ENCODE peak calls at places on chromosomes 11 and 22, in seven cellular contexts. K, T, V, D, F, S and B are unnamed samples.

GRCh38 chr11:35088676-35089075 is 50.3 kb upstream of the CD44 start:
- DNase-seq in K (no peak), T (no peak), V (no peak), D (no peak), F (no peak), S (no peak), B (no peak)

GRCh38 chr11:70360211-70360610 is 38.1 kb upstream of the CTTN start:
- DNase-seq in T (no peak), K (no peak), D (no peak), F (no peak), V (no peak), S (no peak), B (no peak)

GRCh38 chr22:43883719-43884415 is 7.9 kb downstream of the PNPLA5 start:
- DNase-seq in F (no peak), V (no peak), T (no peak), D (no peak), S (no peak), K (no peak), B (no peak)

GRCh38 chr11:34680918-34681554 is 60.1 kb downstream of the EHF start:
- DNase-seq in T (no peak), F (peak), D (no peak), V (no peak), S (no peak), K (no peak), B (no peak)

GRCh38 chr11:35930466-35930865 is 13.4 kb upstream of the LDLRAD3 start:
- DNase-seq in F (no peak), D (no peak), V (no peak), T (no peak), K (no peak), S (no peak), B (no peak)

GRCh38 chr11:109197656-109198055 is 224.3 kb upstream of the C11orf87 start:
- DNase-seq in K (no peak), V (no peak), F (no peak), T (no peak), D (no peak), S (no peak), B (no peak)

GRCh38 chr11:1830500-1831223 is 4.1 kb upstream of the SYT8 start:
- DNase-seq in V (peak), T (no peak), D (peak), S (no peak), F (peak), K (no peak), B (no peak)

GRCh38 chr11:113615098-113615497 is 91.0 kb downstream of the TMPRSS5 start:
- DNase-seq in V (no peak), T (peak), K (no peak), S (no peak), D (no peak), F (no peak), B (no peak)

GRCh38 chr11:86140334-86140733 is 71.5 kb upstream of the PICALM start:
- DNase-seq in S (no peak), K (no peak), T (no peak), V (no peak), D (no peak), F (no peak), B (no peak)

GRCh38 chr22:17842386-17842785 is 68.1 kb upstream of the BID start:
- DNase-seq in V (no peak), K (peak), F (no peak), T (no peak), S (no peak), D (no peak), B (no peak)

GRCh38 chr11:117873828-117874125 is 2.7 kb downstream of the FXYD6 start:
- DNase-seq in S (no peak), F (no peak), K (no peak), V (no peak), T (no peak), D (no peak), B (no peak)

GRCh38 chr11:117426297-117426685 is 98.6 kb downstream of the CEP164 start:
- DNase-seq in K (peak), D (peak), T (peak), F (peak), S (no peak), V (peak), B (peak)

GRCh38 chr11:134756811-134757540 is 344.9 kb upstream of the B3GAT1 start:
- DNase-seq in T (no peak), D (no peak), K (no peak), S (no peak), F (no peak), V (no peak), B (no peak)

GRCh38 chr22:45772726-45773125 is 101.1 kb downstream of the ATXN10 start:
- DNase-seq in D (no peak), F (no peak), S (peak), V (no peak), T (no peak), K (no peak), B (no peak)

GRCh38 chr11:95682552-95682951 is 107.0 kb downstream of the FAM76B start:
- DNase-seq in K (no peak), V (no peak), S (no peak), F (no peak), T (no peak), D (no peak), B (no peak)

GRCh38 chr11:24064309-24064903 is 432.4 kb upstream of the LUZP2 start:
- DNase-seq in S (no peak), D (no peak), K (no peak), V (no peak), F (no peak), T (no peak), B (no peak)

GRCh38 chr11:74686792-74687191 is 44.4 kb downstream of the CHRDL2 start:
- DNase-seq in K (no peak), T (no peak), S (no peak), V (no peak), D (no peak), F (no peak), B (no peak)

GRCh38 chr11:81245791-81246190 is 1487.9 kb downstream of the FAM181B start:
- DNase-seq in V (no peak), F (no peak), D (no peak), T (no peak), S (no peak), K (no peak), B (no peak)

GRCh38 chr11:88501535-88501934 is 164.0 kb upstream of the CTSC start:
- DNase-seq in V (no peak), T (no peak), F (no peak), D (no peak), K (no peak), S (no peak), B (no peak)

GRCh38 chr11:74472030-74472429 is 4.7 kb upstream of the KCNE3 start:
- DNase-seq in T (no peak), D (no peak), S (no peak), F (no peak), V (no peak), K (no peak), B (no peak)

DNA sequence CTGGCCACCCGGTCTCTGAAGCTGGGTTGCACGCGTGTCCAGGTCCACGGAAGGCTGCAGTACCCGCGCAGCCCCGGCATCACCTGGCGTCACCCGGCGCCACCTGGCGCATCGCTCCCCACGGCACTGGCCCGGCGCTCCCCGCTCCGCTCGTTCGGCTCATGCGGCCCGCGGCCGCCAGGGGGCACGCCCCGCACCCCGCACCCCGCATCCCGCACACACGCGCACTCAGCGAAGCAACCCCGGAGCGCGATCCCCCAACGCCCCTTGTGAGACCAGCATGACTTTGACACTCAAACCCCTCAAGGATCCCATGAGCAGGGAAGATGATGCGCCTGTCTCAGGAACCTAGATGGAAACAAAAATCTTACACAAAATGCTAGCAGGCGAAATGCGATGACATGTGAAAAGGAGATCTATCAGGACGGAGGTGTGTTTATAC is 11.9 kb downstream of the B3GNT6 start:
- DNase-seq in F (no peak), D (peak), V (no peak), S (no peak), K (peak), T (peak), B (peak)
- TF ChIP-seq TAF1 in F (no peak), D (no peak), V (no peak), S (no peak), K (no peak), T (no peak), B (no peak)

GRCh38 chr11:18698341-18699268 is at the start of gene TMEM86A:
- DNase-seq in V (peak), K (peak), T (peak), S (no peak), D (peak), F (peak), B (no peak)
- TF ChIP-seq TAF1 in V (no peak), K (no peak), T (peak), S (no peak), D (peak), F (no peak), B (peak)

GRCh38 chr22:50600967-50601668 is 525 bp downstream of the MAPK8IP2 start:
- DNase-seq in K (no peak), T (no peak), V (no peak), S (no peak), D (peak), F (no peak), B (no peak)
- TF ChIP-seq TAF1 in K (no peak), T (no peak), V (no peak), S (no peak), D (no peak), F (no peak), B (no peak)

DNA sequence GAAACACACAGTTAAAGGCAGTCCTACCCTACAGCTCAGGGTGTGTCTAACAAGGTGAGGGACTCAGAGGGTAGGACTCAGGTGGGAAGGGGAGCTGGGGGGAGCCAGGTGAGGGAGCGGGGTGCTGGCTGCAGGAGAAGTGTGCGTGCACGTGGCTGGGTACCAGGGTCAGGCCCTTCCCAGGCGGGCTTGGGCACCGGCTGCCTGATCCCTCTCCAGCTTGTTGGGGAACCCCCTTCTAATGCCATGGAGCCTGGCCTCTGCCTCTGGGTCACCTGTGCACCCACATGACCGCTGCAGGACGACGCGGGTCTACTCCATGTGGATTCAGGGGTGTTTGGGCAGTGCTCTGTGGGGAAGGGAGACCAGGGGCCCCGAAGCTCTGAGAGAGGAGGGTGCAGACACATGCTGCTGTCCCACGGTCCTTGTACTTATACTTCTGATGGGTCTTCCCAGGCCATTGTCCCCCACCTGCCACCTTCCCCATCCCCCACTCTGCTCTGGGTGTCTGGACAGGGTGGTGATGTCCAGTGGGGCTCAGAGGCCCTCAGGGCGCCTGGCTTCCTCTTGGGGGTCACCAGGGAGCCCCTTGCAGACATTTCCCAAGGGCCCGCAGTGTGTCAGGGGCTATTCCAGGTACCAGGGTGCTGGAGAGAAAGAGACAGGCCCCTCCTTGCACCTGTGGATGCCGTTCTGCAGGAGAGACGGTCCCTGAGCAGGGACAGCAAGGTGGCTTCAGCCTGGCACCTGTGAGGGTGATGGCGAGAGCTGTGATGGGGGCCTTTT is 10.4 kb upstream of the MRGPRD start:
- DNase-seq in F (no peak), D (no peak), K (no peak), V (no peak), T (no peak), S (no peak), B (no peak)
- TF ChIP-seq TAF1 in F (no peak), D (no peak), K (no peak), V (no peak), T (no peak), S (no peak), B (no peak)

DNA sequence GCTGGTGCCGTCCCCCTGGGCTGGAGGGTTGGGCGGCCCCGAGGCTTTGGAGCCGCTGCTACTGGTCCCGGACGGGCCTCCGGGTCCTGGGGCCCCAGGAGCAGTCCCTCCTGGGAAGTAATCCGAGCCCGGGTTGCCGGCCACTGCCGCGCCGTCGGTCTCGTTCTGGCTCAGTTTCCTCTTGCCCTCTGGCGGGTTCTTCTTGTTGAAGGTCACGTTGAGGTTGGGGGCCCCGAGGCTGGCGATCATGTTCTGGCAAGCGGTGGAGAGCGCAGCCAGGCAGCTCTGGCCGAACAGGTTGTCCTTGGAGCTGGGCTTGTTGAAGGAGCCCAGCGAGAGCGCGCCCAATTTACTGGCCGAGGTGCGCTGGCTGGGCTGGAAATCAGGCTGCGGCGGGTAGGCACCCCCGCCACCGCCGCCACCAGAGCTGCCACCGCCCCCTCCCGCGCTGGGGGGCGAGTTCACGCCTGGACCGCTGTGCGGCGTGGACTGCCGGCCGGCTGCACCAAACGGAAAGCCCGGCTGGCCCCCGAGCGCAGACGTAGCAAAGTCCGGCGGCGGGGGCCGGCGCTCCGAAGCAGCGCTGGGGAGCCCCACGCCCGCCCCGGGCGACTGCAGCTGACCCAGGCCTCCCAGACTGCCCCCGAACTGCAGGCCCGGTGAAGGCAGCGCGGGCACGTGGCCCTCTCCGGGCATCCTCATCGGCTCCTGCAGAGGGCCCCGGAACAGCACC is 3.6 kb downstream of the MN1 start:
- DNase-seq in V (no peak), F (no peak), T (no peak), K (no peak), D (no peak), S (no peak), B (no peak)
- TF ChIP-seq TAF1 in V (no peak), F (no peak), T (no peak), K (no peak), D (no peak), S (no peak), B (no peak)

DNA sequence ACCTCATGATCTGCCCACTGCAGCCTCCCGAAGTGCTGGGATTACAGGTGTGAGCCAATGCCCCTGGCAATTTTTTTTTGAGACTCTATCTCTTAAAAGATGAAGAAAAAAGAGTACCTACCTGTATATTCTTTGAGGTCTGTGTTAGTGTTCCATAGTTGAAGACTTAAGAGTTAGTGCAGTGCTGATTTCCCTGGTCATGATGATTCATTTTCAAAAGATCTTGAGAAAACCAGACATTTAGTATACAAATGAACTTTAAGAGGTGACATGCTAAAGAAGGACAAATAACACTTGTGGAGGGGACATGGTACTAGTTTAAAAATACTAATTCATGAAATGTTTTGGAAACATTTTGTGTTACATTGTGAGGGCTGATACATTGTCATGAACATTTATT is 17.7 kb downstream of the CBL start:
- DNase-seq in S (no peak), K (no peak), V (no peak), F (no peak), T (no peak), D (no peak), B (no peak)
- TF ChIP-seq TAF1 in S (no peak), K (no peak), V (no peak), F (no peak), T (no peak), D (no peak), B (no peak)